ENCODE peak calls at places on chromosomes 16 and 17, in eight cellular contexts. One of them, this sample, is unnamed.

GRCh38 chr16:48910214-48910613 is 300.2 kb upstream of the N4BP1 start:
- DNase-seq in heart left ventricle: no peak
- DNase-seq in Calu3: no peak
- DNase-seq in osteoblast: no peak
- DNase-seq in neural crest cell: no peak
- DNase-seq in stomach: no peak
- DNase-seq in HFFc6: no peak
- DNase-seq in WTC11: no peak
- DNase-seq in this sample: no peak

GRCh38 chr16:57735755-57736418 is at the start of gene KATNB1:
- DNase-seq in heart left ventricle: no peak
- DNase-seq in Calu3: peak
- DNase-seq in osteoblast: peak
- DNase-seq in neural crest cell: peak
- DNase-seq in stomach: no peak
- DNase-seq in HFFc6: no peak
- DNase-seq in WTC11: no peak
- DNase-seq in this sample: no peak

GRCh38 chr17:63843387-63844292 is 1.2 kb upstream of the SMARCD2 start:
- DNase-seq in heart left ventricle: no peak
- DNase-seq in Calu3: no peak
- DNase-seq in osteoblast: peak
- DNase-seq in neural crest cell: no peak
- DNase-seq in stomach: peak
- DNase-seq in HFFc6: no peak
- DNase-seq in WTC11: no peak
- DNase-seq in this sample: no peak

GRCh38 chr17:58324409-58325288 is 3.9 kb downstream of the TSPOAP1 start:
- DNase-seq in heart left ventricle: peak
- DNase-seq in Calu3: peak
- DNase-seq in osteoblast: peak
- DNase-seq in neural crest cell: no peak
- DNase-seq in stomach: peak
- DNase-seq in HFFc6: no peak
- DNase-seq in WTC11: peak
- DNase-seq in this sample: peak

GRCh38 chr16:4410335-4411075 is 5.9 kb downstream of the CORO7 start:
- DNase-seq in heart left ventricle: peak
- DNase-seq in Calu3: no peak
- DNase-seq in osteoblast: peak
- DNase-seq in neural crest cell: no peak
- DNase-seq in stomach: peak
- DNase-seq in HFFc6: peak
- DNase-seq in WTC11: no peak
- DNase-seq in this sample: no peak

GRCh38 chr16:88312732-88313131 is 70.0 kb upstream of the ZNF469 start:
- DNase-seq in heart left ventricle: no peak
- DNase-seq in Calu3: no peak
- DNase-seq in osteoblast: no peak
- DNase-seq in neural crest cell: no peak
- DNase-seq in stomach: no peak
- DNase-seq in HFFc6: no peak
- DNase-seq in WTC11: no peak
- DNase-seq in this sample: no peak

GRCh38 chr16:70250748-70251650 is 741 bp downstream of the EXOSC6 start:
- DNase-seq in heart left ventricle: peak
- DNase-seq in Calu3: peak
- DNase-seq in osteoblast: peak
- DNase-seq in neural crest cell: peak
- DNase-seq in stomach: peak
- DNase-seq in HFFc6: peak
- DNase-seq in WTC11: peak
- DNase-seq in this sample: peak

GRCh38 chr17:75727391-75727790 is 6.1 kb downstream of the ITGB4 start:
- DNase-seq in heart left ventricle: no peak
- DNase-seq in Calu3: no peak
- DNase-seq in osteoblast: peak
- DNase-seq in neural crest cell: no peak
- DNase-seq in stomach: no peak
- DNase-seq in HFFc6: no peak
- DNase-seq in WTC11: no peak
- DNase-seq in this sample: no peak

GRCh38 chr17:78718575-78719209 is 63.4 kb downstream of the CYTH1 start:
- DNase-seq in heart left ventricle: no peak
- DNase-seq in Calu3: no peak
- DNase-seq in osteoblast: no peak
- DNase-seq in neural crest cell: no peak
- DNase-seq in stomach: no peak
- DNase-seq in HFFc6: no peak
- DNase-seq in WTC11: no peak
- DNase-seq in this sample: no peak

DNA sequence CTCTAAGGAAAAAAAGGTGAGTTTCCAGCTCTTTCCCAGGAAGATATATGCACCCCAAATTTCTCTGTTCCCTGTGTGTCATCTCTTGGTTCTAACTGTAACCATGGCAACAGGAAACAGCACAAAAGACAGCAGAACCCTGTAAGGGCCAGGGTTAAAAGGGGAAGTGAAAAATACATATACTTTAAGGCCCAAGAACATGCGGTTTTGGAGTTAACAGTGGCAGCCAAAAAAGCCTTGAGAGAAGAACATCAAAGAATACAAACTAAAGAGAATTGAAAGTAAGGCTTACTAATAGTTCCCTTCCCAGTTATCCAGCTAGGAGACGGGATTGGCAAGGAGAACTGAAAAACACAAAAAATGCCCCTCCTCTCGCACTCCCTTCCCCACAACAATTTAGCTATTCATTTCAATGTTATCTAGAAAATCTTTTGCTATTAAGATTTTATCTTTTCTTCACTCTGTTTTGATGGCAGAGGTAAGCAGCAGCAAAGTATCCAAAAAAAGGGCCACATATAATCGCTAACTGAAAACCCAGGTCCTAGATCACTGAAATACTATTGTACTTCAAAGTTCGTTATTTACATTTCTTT is 1.5 kb downstream of the SPOP start:
- DNase-seq in heart left ventricle: no peak
- DNase-seq in Calu3: no peak
- DNase-seq in osteoblast: peak
- DNase-seq in neural crest cell: no peak
- DNase-seq in stomach: no peak
- DNase-seq in HFFc6: peak
- DNase-seq in WTC11: no peak
- DNase-seq in this sample: no peak
- TF ChIP-seq CTCF in heart left ventricle: no peak
- TF ChIP-seq CTCF in Calu3: no peak
- TF ChIP-seq CTCF in osteoblast: no peak
- TF ChIP-seq CTCF in neural crest cell: no peak
- TF ChIP-seq CTCF in stomach: no peak
- TF ChIP-seq CTCF in HFFc6: no peak
- TF ChIP-seq CTCF in WTC11: no peak
- TF ChIP-seq CTCF in this sample: no peak

DNA sequence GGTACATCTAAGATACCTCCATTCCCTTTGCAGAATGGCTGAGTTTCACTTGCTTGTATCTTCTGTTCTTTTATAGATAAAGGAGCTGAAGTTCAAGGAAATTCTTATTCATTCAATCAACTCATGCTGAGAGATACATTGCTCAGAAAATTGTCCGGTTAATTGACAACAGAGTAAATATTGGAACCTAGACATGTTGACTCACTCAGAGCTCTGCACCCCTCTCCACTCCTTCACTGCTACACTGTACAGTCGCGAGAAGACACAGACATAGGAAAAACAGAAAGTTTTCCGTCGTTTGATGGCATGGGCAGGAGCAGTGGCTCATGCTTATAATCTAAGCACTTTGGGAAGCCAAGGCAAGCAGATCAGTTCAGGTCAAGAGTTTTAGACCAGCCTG is 690.5 kb upstream of the SOX9 start:
- DNase-seq in heart left ventricle: no peak
- DNase-seq in Calu3: no peak
- DNase-seq in osteoblast: no peak
- DNase-seq in neural crest cell: no peak
- DNase-seq in stomach: no peak
- DNase-seq in HFFc6: no peak
- DNase-seq in WTC11: no peak
- DNase-seq in this sample: no peak
- TF ChIP-seq CTCF in heart left ventricle: no peak
- TF ChIP-seq CTCF in Calu3: no peak
- TF ChIP-seq CTCF in osteoblast: no peak
- TF ChIP-seq CTCF in neural crest cell: no peak
- TF ChIP-seq CTCF in stomach: no peak
- TF ChIP-seq CTCF in HFFc6: no peak
- TF ChIP-seq CTCF in WTC11: no peak
- TF ChIP-seq CTCF in this sample: no peak

GRCh38 chr17:16287563-16288027 is 65.7 kb downstream of the CENPV start:
- DNase-seq in heart left ventricle: no peak
- DNase-seq in Calu3: peak
- DNase-seq in osteoblast: peak
- DNase-seq in neural crest cell: no peak
- DNase-seq in stomach: peak
- DNase-seq in HFFc6: peak
- DNase-seq in WTC11: no peak
- DNase-seq in this sample: no peak

GRCh38 chr17:16285646-16286008 is 67.6 kb downstream of the CENPV start:
- DNase-seq in heart left ventricle: no peak
- DNase-seq in Calu3: no peak
- DNase-seq in osteoblast: no peak
- DNase-seq in neural crest cell: no peak
- DNase-seq in stomach: no peak
- DNase-seq in HFFc6: no peak
- DNase-seq in WTC11: peak
- DNase-seq in this sample: no peak

GRCh38 chr17:16288860-16289571 is 64.3 kb downstream of the CENPV start:
- DNase-seq in heart left ventricle: no peak
- DNase-seq in Calu3: no peak
- DNase-seq in osteoblast: peak
- DNase-seq in neural crest cell: no peak
- DNase-seq in stomach: no peak
- DNase-seq in HFFc6: no peak
- DNase-seq in WTC11: no peak
- DNase-seq in this sample: no peak

GRCh38 chr17:16286009-16286946 is 67.0 kb downstream of the CENPV start:
- DNase-seq in heart left ventricle: peak
- DNase-seq in Calu3: peak
- DNase-seq in osteoblast: peak
- DNase-seq in neural crest cell: peak
- DNase-seq in stomach: peak
- DNase-seq in HFFc6: peak
- DNase-seq in WTC11: no peak
- DNase-seq in this sample: peak

DNA sequence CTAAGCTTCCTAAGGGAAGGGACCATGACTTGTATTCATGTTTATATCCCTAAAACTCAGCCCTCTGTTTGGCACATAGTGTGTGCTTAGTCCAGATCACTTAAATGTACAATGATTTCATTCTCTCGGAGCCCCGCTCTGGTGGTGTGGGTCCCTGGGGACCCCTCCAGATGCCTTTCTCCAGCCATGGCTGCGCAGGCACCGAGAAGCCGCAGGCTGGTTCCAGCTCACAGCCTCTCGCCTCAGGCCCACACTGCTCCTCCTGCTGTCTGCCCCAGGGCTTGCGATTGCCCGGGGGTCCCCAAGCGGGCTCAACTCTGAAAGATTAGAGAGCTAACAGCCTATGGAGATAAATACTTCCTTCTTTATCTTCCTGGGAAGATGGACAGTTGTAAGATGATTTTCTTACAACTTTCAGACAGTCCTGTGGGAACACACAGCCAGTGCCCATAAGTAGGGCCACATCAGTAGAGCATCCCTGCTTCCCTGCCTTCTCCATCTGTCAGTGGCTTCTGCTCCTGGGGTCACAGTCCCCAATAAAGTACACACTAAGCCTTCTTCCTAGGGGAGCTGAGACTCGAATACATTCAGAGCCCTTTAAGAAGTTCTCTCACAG is 66.2 kb downstream of the CENPV start:
- DNase-seq in heart left ventricle: peak
- DNase-seq in Calu3: peak
- DNase-seq in osteoblast: peak
- DNase-seq in neural crest cell: no peak
- DNase-seq in stomach: no peak
- DNase-seq in HFFc6: no peak
- DNase-seq in WTC11: peak
- DNase-seq in this sample: peak
- TF ChIP-seq CTCF in heart left ventricle: no peak
- TF ChIP-seq CTCF in Calu3: no peak
- TF ChIP-seq CTCF in osteoblast: peak
- TF ChIP-seq CTCF in neural crest cell: no peak
- TF ChIP-seq CTCF in stomach: no peak
- TF ChIP-seq CTCF in HFFc6: peak
- TF ChIP-seq CTCF in WTC11: no peak
- TF ChIP-seq CTCF in this sample: peak

DNA sequence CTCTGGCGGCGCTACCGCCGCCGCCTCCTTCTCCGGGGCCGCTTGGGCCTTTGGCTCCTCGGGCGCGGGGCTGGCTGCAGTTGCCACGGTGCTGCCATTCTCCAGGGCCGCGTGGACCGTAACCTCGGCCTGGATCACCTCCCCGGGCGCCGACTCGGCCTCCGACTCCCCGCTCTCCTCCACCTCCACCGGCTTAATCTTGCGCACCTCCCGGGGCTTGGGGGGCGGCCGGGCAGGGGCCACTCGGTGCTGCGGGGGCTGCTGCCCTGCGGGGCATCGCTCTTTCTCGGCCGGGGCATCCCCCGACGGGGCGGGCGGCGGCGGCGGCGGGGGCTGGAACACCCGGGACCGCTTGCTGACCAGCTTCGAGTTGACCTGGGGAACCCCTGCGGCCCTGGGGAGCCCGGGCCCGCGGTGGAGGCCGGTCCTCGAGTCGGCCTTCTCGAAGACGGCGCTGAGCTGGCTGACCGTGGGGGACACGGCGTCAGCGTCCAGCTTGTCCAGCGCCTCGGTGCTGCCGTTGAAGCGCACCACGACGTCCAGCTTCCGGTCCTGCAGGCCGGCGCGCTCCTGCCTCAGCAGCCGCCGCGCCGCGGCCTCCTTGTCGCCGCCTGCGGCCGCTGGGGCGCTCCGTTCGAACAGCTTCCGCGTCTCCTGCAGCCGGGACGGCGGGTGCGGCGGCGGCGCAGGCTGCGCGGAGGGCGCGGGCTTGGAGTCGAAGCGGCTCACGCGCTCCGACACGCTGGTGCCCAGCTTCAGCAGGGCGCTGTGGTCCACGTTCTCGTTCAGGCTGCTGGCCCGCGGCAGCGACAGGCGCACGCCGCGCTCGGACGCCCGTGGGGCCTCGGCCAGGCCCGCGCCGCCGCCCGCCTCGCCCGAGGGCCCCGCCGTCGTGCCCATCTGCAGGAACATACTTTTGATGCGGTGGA is 788 bp downstream of the PPP1R9B start:
- DNase-seq in heart left ventricle: peak
- DNase-seq in Calu3: peak
- DNase-seq in osteoblast: peak
- DNase-seq in neural crest cell: peak
- DNase-seq in stomach: peak
- DNase-seq in HFFc6: no peak
- DNase-seq in WTC11: no peak
- DNase-seq in this sample: peak
- TF ChIP-seq CTCF in heart left ventricle: peak
- TF ChIP-seq CTCF in Calu3: no peak
- TF ChIP-seq CTCF in osteoblast: no peak
- TF ChIP-seq CTCF in neural crest cell: peak
- TF ChIP-seq CTCF in stomach: peak
- TF ChIP-seq CTCF in HFFc6: peak
- TF ChIP-seq CTCF in WTC11: no peak
- TF ChIP-seq CTCF in this sample: peak